ENCODE peak calls at places on chromosomes 6 and 20, in seven cellular contexts. H is NCI-H1930; D is cardiac muscle cell; C is NCI-H1694; S is stimulated activated naive CD8-positive, alpha-beta T cell treated with anti-CD3 and anti-CD28 coated beads, Interleukin-15, amount 100 ng/mL, for 72 hours; B is MM.1S; F is GM03348. L is an unnamed sample.

GRCh38 chr20:35542990-35543389 is 1.1 kb downstream of the ERGIC3 start:
- DNase-seq in S (no peak), B (no peak), C (no peak), F (no peak), D (no peak), H (no peak), L (no peak)

GRCh38 chr20:43766395-43766794 is 39.6 kb upstream of the GTSF1L start:
- DNase-seq in D (no peak), F (no peak), H (no peak), C (no peak), S (no peak), B (no peak), L (no peak)

GRCh38 chr20:49385471-49385870 is 97.0 kb downstream of the KCNB1 start:
- DNase-seq in S (no peak), D (peak), C (peak), B (peak), H (peak), F (peak), L (no peak)

GRCh38 chr20:59835448-59836395 is 97.7 kb downstream of the SYCP2 start:
- DNase-seq in F (peak), H (no peak), S (no peak), D (peak), B (no peak), C (no peak), L (no peak)

GRCh38 chr20:63547484-63548480 is at the start of gene SRMS:
- DNase-seq in F (no peak), D (no peak), H (no peak), C (no peak), B (no peak), S (no peak), L (no peak)

GRCh38 chr6:34360556-34360955 is 31.9 kb downstream of the NUDT3 start:
- DNase-seq in S (no peak), C (no peak), F (peak), B (no peak), H (no peak), D (no peak), L (no peak)

GRCh38 chr20:19713851-19714716 is 44.0 kb upstream of the RIN2 start:
- DNase-seq in D (peak), H (no peak), C (no peak), B (no peak), F (no peak), S (no peak), L (no peak)

GRCh38 chr6:138115877-138116660 is 8.8 kb upstream of the PERP start:
- DNase-seq in C (peak), D (peak), F (peak), H (no peak), S (peak), B (peak), L (peak)

GRCh38 chr6:66858196-66858595 is 1151.2 kb upstream of the EYS start:
- DNase-seq in H (no peak), B (no peak), C (no peak), D (no peak), S (no peak), F (no peak), L (no peak)

GRCh38 chr6:16761469-16762264 is 407 bp upstream of the ATXN1 start:
- DNase-seq in D (peak), H (peak), B (peak), F (peak), S (peak), C (no peak), L (peak)

GRCh38 chr6:42963855-42964605 is 3.5 kb downstream of the GNMT start:
- DNase-seq in H (peak), D (peak), B (peak), F (peak), C (peak), S (peak), L (peak)

GRCh38 chr6:134634952-134635351 is 314.9 kb downstream of the ALDH8A1 start:
- DNase-seq in C (no peak), H (no peak), D (no peak), S (no peak), F (no peak), B (no peak), L (no peak)

GRCh38 chr6:100116409-100117194 is 122.6 kb upstream of the MCHR2 start:
- DNase-seq in D (peak), S (peak), H (no peak), B (peak), F (peak), C (peak), L (peak)

GRCh38 chr6:3276174-3277167 is 17.7 kb downstream of the PSMG4 start:
- DNase-seq in D (no peak), H (no peak), B (no peak), S (no peak), F (no peak), C (no peak), L (no peak)

GRCh38 chr20:54550776-54551396 is 75.5 kb downstream of the DOK5 start:
- DNase-seq in F (peak), D (no peak), H (no peak), S (no peak), B (no peak), C (no peak), L (no peak)

GRCh38 chr6:121971886-121972285 is 427.6 kb upstream of the HSF2 start:
- DNase-seq in B (no peak), S (no peak), C (no peak), D (no peak), F (peak), H (no peak), L (no peak)

GRCh38 chr20:34713194-34713943 is 9.2 kb downstream of the TP53INP2 start:
- DNase-seq in D (peak), F (peak), H (no peak), C (peak), S (no peak), B (no peak), L (no peak)

GRCh38 chr6:126607281-126607680 is 267.4 kb downstream of the CENPW start:
- DNase-seq in S (no peak), D (no peak), C (no peak), F (no peak), B (no peak), H (no peak), L (no peak)

GRCh38 chr20:38200646-38201045 is 35.6 kb upstream of the TGM2 start:
- DNase-seq in F (no peak), H (no peak), B (no peak), S (no peak), D (no peak), C (no peak), L (no peak)

GRCh38 chr6:96015321-96015790 is 418 bp upstream of the FUT9 start:
- DNase-seq in H (peak), S (no peak), F (no peak), C (peak), B (peak), D (peak), L (peak)

GRCh38 chr6:109406196-109406595 is 23.9 kb upstream of the CD164 start:
- DNase-seq in C (no peak), S (no peak), B (no peak), F (peak), D (no peak), H (no peak), L (no peak)

GRCh38 chr6:121435444-121436069 is at the start of gene GJA1:
- DNase-seq in C (no peak), B (peak), H (no peak), D (peak), S (no peak), F (peak), L (no peak)

GRCh38 chr6:167819640-167820039 is 7.1 kb upstream of the AFDN start:
- DNase-seq in F (no peak), S (no peak), H (no peak), C (peak), B (no peak), D (no peak), L (no peak)

GRCh38 chr6:8075185-8075584 is 11.0 kb upstream of the BLOC1S5 start:
- DNase-seq in S (no peak), D (no peak), H (no peak), C (no peak), F (no peak), B (no peak), L (no peak)

GRCh38 chr20:48962976-48963730 is 41.6 kb downstream of the ARFGEF2 start:
- DNase-seq in C (no peak), B (no peak), H (no peak), F (no peak), S (no peak), D (no peak), L (no peak)

GRCh38 chr6:128479991-128480390 is 40.4 kb downstream of the PTPRK start:
- DNase-seq in C (no peak), B (no peak), D (no peak), H (no peak), F (no peak), S (no peak), L (no peak)

GRCh38 chr20:32456869-32457421 is 98.8 kb downstream of the ASXL1 start:
- DNase-seq in B (peak), S (no peak), D (peak), F (peak), H (no peak), C (no peak), L (peak)

GRCh38 chr20:43537921-43538854 is 20.6 kb upstream of the SGK2 start:
- DNase-seq in F (peak), C (peak), B (peak), D (peak), H (no peak), S (peak), L (peak)

GRCh38 chr6:36118550-36119107 is 11.7 kb upstream of the MAPK13 start:
- DNase-seq in C (no peak), F (no peak), S (peak), D (no peak), H (no peak), B (no peak), L (peak)

GRCh38 chr6:159044899-159045727 is at the start of gene TAGAP:
- DNase-seq in S (peak), H (no peak), C (no peak), B (peak), F (peak), D (no peak), L (no peak)

GRCh38 chr20:621115-621756 is 11.1 kb upstream of the TCF15 start:
- DNase-seq in H (no peak), S (no peak), D (no peak), F (no peak), B (no peak), C (no peak), L (no peak)

GRCh38 chr20:63101781-63102719 is 95.3 kb upstream of the BHLHE23 start:
- DNase-seq in D (peak), C (peak), B (peak), S (peak), H (no peak), F (peak), L (peak)

GRCh38 chr6:135944120-135944519 is 92.6 kb downstream of the PDE7B start:
- DNase-seq in D (no peak), B (no peak), S (no peak), H (no peak), F (no peak), C (no peak), L (no peak)

GRCh38 chr20:11852189-11852588 is 65.5 kb upstream of the BTBD3 start:
- DNase-seq in H (no peak), S (no peak), F (no peak), C (no peak), D (no peak), B (no peak), L (no peak)

GRCh38 chr6:54493138-54493537 is 184.9 kb downstream of the TINAG start:
- DNase-seq in B (no peak), S (no peak), C (no peak), D (no peak), F (peak), H (no peak), L (no peak)

L was measured in glutamatergic neuron.